ENCODE peak calls at places on chromosomes 13 and 19, in five cellular contexts. One of them, this sample, is unnamed.

GRCh38 chr13:47459512-47459911 is 541.6 kb downstream of the SUCLA2 start:
- DNase-seq in HCT116: no peak
- DNase-seq in fibroblast of lung: peak; percentile 75
- DNase-seq in CD8-positive, alpha-beta memory T cell: no peak
- DNase-seq in colonic mucosa: no peak
- DNase-seq in this sample: peak; percentile 26

GRCh38 chr19:38404858-38405257 is 2.0 kb downstream of the FAM98C start:
- DNase-seq in HCT116: no peak
- DNase-seq in fibroblast of lung: no peak
- DNase-seq in CD8-positive, alpha-beta memory T cell: no peak
- DNase-seq in colonic mucosa: no peak
- DNase-seq in this sample: no peak

GRCh38 chr19:6458695-6459355 is 767 bp downstream of the SLC25A23 start:
- DNase-seq in HCT116: no peak
- DNase-seq in fibroblast of lung: no peak
- DNase-seq in CD8-positive, alpha-beta memory T cell: no peak
- DNase-seq in colonic mucosa: peak; percentile 67
- DNase-seq in this sample: no peak

GRCh38 chr19:40322951-40323615 is 25.1 kb downstream of the C19orf47 start:
- DNase-seq in HCT116: no peak
- DNase-seq in fibroblast of lung: no peak
- DNase-seq in CD8-positive, alpha-beta memory T cell: no peak
- DNase-seq in colonic mucosa: no peak
- DNase-seq in this sample: no peak

GRCh38 chr13:50646070-50646469 is 197.4 kb downstream of the DLEU7 start:
- DNase-seq in HCT116: no peak
- DNase-seq in fibroblast of lung: no peak
- DNase-seq in CD8-positive, alpha-beta memory T cell: no peak
- DNase-seq in colonic mucosa: no peak
- DNase-seq in this sample: no peak

GRCh38 chr13:87344176-87344575 is 327.0 kb upstream of the SLITRK5 start:
- DNase-seq in HCT116: no peak
- DNase-seq in fibroblast of lung: no peak
- DNase-seq in CD8-positive, alpha-beta memory T cell: no peak
- DNase-seq in colonic mucosa: no peak
- DNase-seq in this sample: no peak

GRCh38 chr19:53158119-53158656 is 665 bp downstream of the ZNF347 start:
- DNase-seq in HCT116: no peak
- DNase-seq in fibroblast of lung: peak; percentile 28
- DNase-seq in CD8-positive, alpha-beta memory T cell: peak; percentile 15
- DNase-seq in colonic mucosa: peak; percentile 52
- DNase-seq in this sample: peak; percentile 48

GRCh38 chr19:48182434-48182833 is 12.0 kb downstream of the ZSWIM9 start:
- DNase-seq in HCT116: no peak
- DNase-seq in fibroblast of lung: no peak
- DNase-seq in CD8-positive, alpha-beta memory T cell: no peak
- DNase-seq in colonic mucosa: no peak
- DNase-seq in this sample: peak; percentile 20

GRCh38 chr19:38862321-38863059 is 12.7 kb upstream of the HNRNPL start:
- DNase-seq in HCT116: no peak
- DNase-seq in fibroblast of lung: peak; percentile 45
- DNase-seq in CD8-positive, alpha-beta memory T cell: no peak
- DNase-seq in colonic mucosa: peak; percentile 55
- DNase-seq in this sample: no peak

GRCh38 chr19:638901-639250 is 803 bp upstream of the FGF22 start:
- DNase-seq in HCT116: no peak
- DNase-seq in fibroblast of lung: no peak
- DNase-seq in CD8-positive, alpha-beta memory T cell: no peak
- DNase-seq in colonic mucosa: no peak
- DNase-seq in this sample: no peak

GRCh38 chr19:38488811-38489481 is 55.5 kb downstream of the RYR1 start:
- DNase-seq in HCT116: no peak
- DNase-seq in fibroblast of lung: no peak
- DNase-seq in CD8-positive, alpha-beta memory T cell: no peak
- DNase-seq in colonic mucosa: no peak
- DNase-seq in this sample: no peak

GRCh38 chr19:5593245-5593962 is 25.7 kb upstream of the TINCR start:
- DNase-seq in HCT116: no peak
- DNase-seq in fibroblast of lung: no peak
- DNase-seq in CD8-positive, alpha-beta memory T cell: no peak
- DNase-seq in colonic mucosa: no peak
- DNase-seq in this sample: no peak

GRCh38 chr13:107976628-107977027 is 238.7 kb downstream of the LIG4 start:
- DNase-seq in HCT116: no peak
- DNase-seq in fibroblast of lung: no peak
- DNase-seq in CD8-positive, alpha-beta memory T cell: no peak
- DNase-seq in colonic mucosa: no peak
- DNase-seq in this sample: no peak

GRCh38 chr19:873084-874019 is 13.9 kb downstream of the CFD start:
- DNase-seq in HCT116: peak; percentile 56
- DNase-seq in fibroblast of lung: peak; percentile 64
- DNase-seq in CD8-positive, alpha-beta memory T cell: peak; percentile 87
- DNase-seq in colonic mucosa: peak; percentile 74
- DNase-seq in this sample: peak; percentile 60

GRCh38 chr19:46890423-46891170 is 29.8 kb downstream of the ARHGAP35 start:
- DNase-seq in HCT116: no peak
- DNase-seq in fibroblast of lung: peak; percentile 87
- DNase-seq in CD8-positive, alpha-beta memory T cell: no peak
- DNase-seq in colonic mucosa: peak; percentile 45
- DNase-seq in this sample: no peak

GRCh38 chr19:47035127-47035494 is 13.3 kb downstream of the TMEM160 start:
- DNase-seq in HCT116: no peak
- DNase-seq in fibroblast of lung: no peak
- DNase-seq in CD8-positive, alpha-beta memory T cell: no peak
- DNase-seq in colonic mucosa: peak; percentile 45
- DNase-seq in this sample: no peak

GRCh38 chr19:19619121-19619848 is 798 bp upstream of the PBX4 start:
- DNase-seq in HCT116: no peak
- DNase-seq in fibroblast of lung: no peak
- DNase-seq in CD8-positive, alpha-beta memory T cell: no peak
- DNase-seq in colonic mucosa: no peak
- DNase-seq in this sample: no peak

GRCh38 chr13:99990045-99990977 is 8.7 kb downstream of the ZIC2 start:
- DNase-seq in HCT116: no peak
- DNase-seq in fibroblast of lung: no peak
- DNase-seq in CD8-positive, alpha-beta memory T cell: no peak
- DNase-seq in colonic mucosa: no peak
- DNase-seq in this sample: no peak

GRCh38 chr13:101343128-101343787 is 73.0 kb downstream of the NALCN start:
- DNase-seq in HCT116: no peak
- DNase-seq in fibroblast of lung: peak; percentile 6
- DNase-seq in CD8-positive, alpha-beta memory T cell: no peak
- DNase-seq in colonic mucosa: no peak
- DNase-seq in this sample: no peak

GRCh38 chr19:53915000-53915399 is 5.9 kb downstream of the CACNG7 start:
- DNase-seq in HCT116: no peak
- DNase-seq in fibroblast of lung: no peak
- DNase-seq in CD8-positive, alpha-beta memory T cell: no peak
- DNase-seq in colonic mucosa: no peak
- DNase-seq in this sample: peak; percentile 43

GRCh38 chr13:94305463-94305862 is 174.0 kb downstream of the DCT start:
- DNase-seq in HCT116: no peak
- DNase-seq in fibroblast of lung: peak; percentile 94
- DNase-seq in CD8-positive, alpha-beta memory T cell: no peak
- DNase-seq in colonic mucosa: no peak
- DNase-seq in this sample: no peak

GRCh38 chr13:113453962-113454361 is 674 bp upstream of the ADPRHL1 start:
- DNase-seq in HCT116: no peak
- DNase-seq in fibroblast of lung: peak; percentile 36
- DNase-seq in CD8-positive, alpha-beta memory T cell: no peak
- DNase-seq in colonic mucosa: no peak
- DNase-seq in this sample: no peak

GRCh38 chr19:11982526-11982925 is 17.7 kb downstream of the ZNF763 start:
- DNase-seq in HCT116: no peak
- DNase-seq in fibroblast of lung: no peak
- DNase-seq in CD8-positive, alpha-beta memory T cell: no peak
- DNase-seq in colonic mucosa: no peak
- DNase-seq in this sample: no peak

GRCh38 chr19:50365434-50366306 is at the start of gene NAPSA:
- DNase-seq in HCT116: no peak
- DNase-seq in fibroblast of lung: no peak
- DNase-seq in CD8-positive, alpha-beta memory T cell: no peak
- DNase-seq in colonic mucosa: no peak
- DNase-seq in this sample: no peak

GRCh38 chr19:45100797-45101196 is 7.8 kb downstream of the PPP1R37 start:
- DNase-seq in HCT116: no peak
- DNase-seq in fibroblast of lung: peak; percentile 33
- DNase-seq in CD8-positive, alpha-beta memory T cell: no peak
- DNase-seq in colonic mucosa: no peak
- DNase-seq in this sample: no peak
- H3K4me1 ChIP-seq in HCT116: peaks cover 25% of the 10 kb centered on the region
- H3K4me1 ChIP-seq in fibroblast of lung: peaks cover 42% of the 10 kb centered on the region
- H3K4me1 ChIP-seq in CD8-positive, alpha-beta memory T cell: peaks cover 64% of the 10 kb centered on the region
- H3K4me1 ChIP-seq in colonic mucosa: peaks cover 16% of the 10 kb centered on the region
- H3K4me1 ChIP-seq in this sample: peaks cover 75% of the 10 kb centered on the region

GRCh38 chr19:15563325-15563794 is 51.7 kb upstream of the CYP4F8 start:
- DNase-seq in HCT116: no peak
- DNase-seq in fibroblast of lung: no peak
- DNase-seq in CD8-positive, alpha-beta memory T cell: no peak
- DNase-seq in colonic mucosa: peak; percentile 67
- DNase-seq in this sample: peak; percentile 77
- H3K4me1 ChIP-seq in HCT116: peaks cover 25% of the 10 kb centered on the region
- H3K4me1 ChIP-seq in fibroblast of lung: no peaks in the 10 kb centered on the region
- H3K4me1 ChIP-seq in CD8-positive, alpha-beta memory T cell: no peaks in the 10 kb centered on the region
- H3K4me1 ChIP-seq in colonic mucosa: no peaks in the 10 kb centered on the region
- H3K4me1 ChIP-seq in this sample: peaks cover 8% of the 10 kb centered on the region

DNA sequence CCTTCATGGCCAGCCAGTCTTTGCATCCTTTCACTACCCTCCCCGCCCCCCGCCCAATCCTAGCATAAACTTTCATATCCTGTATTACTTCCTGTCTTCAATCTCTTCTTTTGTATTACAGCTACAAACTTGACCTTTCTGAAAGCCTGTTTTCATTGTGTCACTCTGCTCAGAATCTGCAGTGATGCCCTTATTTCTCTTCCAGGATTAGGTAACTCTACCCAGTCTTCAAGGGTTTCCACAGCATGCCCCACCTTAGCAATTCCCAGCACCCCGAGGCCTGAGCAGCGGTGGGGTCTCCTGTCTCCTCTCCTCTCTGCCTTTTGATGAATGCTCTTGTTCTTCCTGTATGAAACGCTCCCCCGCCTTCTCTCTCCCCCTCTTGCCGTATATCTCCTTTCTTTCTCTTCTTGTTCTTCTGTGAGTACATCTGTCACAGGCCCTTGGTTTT is 145.6 kb downstream of the SHISA2 start:
- DNase-seq in HCT116: no peak
- DNase-seq in fibroblast of lung: no peak
- DNase-seq in CD8-positive, alpha-beta memory T cell: no peak
- DNase-seq in colonic mucosa: no peak
- DNase-seq in this sample: no peak
- H3K4me1 ChIP-seq in HCT116: no peaks in the 10 kb centered on the region
- H3K4me1 ChIP-seq in fibroblast of lung: no peaks in the 10 kb centered on the region
- H3K4me1 ChIP-seq in CD8-positive, alpha-beta memory T cell: peaks cover 44% of the 10 kb centered on the region
- H3K4me1 ChIP-seq in colonic mucosa: no peaks in the 10 kb centered on the region
- H3K4me1 ChIP-seq in this sample: no peaks in the 10 kb centered on the region

DNA sequence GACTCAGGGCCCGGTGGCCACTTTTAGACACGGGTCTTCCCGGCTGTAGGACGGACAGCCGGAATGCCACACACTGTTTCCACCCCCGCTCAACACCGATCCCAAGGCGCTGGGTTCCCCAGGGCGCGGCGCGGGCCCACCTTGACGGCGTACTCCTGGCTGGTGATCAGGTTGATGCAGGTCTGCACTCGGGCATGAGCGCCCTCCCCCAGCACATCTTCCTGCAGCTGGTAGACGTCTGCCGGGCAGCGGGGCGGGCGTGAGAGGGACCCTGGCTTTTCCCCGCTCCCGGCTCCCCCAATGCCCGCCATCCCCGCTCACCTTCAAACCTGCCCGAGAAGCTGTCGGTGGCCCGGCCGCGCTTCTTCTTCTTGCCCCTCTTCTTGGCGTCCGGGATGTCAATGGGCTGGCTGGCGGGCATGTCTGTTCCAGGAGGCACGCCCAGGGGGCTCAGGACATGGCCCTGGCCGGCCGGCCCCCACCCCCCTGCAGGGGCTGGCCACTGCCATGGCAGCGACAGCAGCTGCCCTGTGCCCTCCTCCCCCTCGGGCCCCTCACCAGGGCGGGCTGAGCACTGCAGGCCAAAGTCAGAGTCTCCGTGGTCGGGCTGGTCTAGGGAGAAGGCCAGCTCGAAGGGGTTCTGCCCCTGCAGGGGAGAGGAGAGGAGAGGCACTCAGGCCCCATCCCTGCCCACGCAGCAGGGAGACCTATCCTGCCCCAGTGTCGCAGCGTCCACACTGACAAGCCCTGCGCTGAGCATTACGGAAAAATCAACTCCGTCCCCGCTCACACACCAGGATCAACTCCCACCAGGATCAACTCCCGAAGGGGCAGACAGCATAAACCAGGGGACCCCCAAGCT is 4.8 kb downstream of the MKNK2 start:
- DNase-seq in HCT116: no peak
- DNase-seq in fibroblast of lung: no peak
- DNase-seq in CD8-positive, alpha-beta memory T cell: no peak
- DNase-seq in colonic mucosa: no peak
- DNase-seq in this sample: no peak
- H3K4me1 ChIP-seq in HCT116: peaks cover 82% of the 10 kb centered on the region
- H3K4me1 ChIP-seq in fibroblast of lung: peaks cover 29% of the 10 kb centered on the region
- H3K4me1 ChIP-seq in CD8-positive, alpha-beta memory T cell: peaks cover 68% of the 10 kb centered on the region
- H3K4me1 ChIP-seq in colonic mucosa: peaks cover 39% of the 10 kb centered on the region
- H3K4me1 ChIP-seq in this sample: peaks cover 53% of the 10 kb centered on the region

DNA sequence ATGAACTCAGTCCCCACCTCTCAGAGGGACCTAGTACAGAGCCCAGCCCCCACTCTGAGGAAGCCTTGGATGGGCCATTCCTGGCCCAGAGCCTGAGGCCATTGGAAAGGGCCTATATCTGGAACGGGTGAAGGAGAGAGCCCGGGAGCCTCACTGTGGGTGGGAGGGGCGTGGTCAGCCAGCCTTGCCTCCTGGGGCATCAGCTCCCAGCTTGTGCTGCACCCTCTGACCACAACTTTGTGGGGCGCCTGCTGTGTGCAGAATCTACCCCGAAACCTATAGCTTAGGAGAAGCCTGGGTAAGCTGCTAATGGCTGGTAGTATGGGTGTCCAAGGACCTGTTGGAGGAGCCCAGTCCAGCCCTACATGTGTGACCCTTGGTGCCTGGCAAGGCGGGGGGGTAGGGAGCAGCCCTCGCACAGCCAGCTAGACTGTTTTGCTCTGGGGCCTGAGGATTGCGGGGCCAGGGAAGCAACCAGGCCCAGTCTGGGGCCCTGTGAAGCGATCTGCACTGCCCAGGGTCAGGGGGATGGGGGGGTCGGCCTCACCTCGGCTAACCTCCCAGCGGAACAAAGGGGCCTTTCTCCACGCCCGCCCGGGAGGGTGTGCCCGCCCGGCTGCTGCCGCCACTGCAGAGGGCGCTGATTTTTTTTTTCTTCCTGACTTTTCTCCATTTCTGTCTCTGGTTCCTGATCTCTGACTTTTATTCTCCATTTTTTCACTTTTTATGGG is 42.3 kb downstream of the LYL1 start:
- DNase-seq in HCT116: no peak
- DNase-seq in fibroblast of lung: peak; percentile 24
- DNase-seq in CD8-positive, alpha-beta memory T cell: no peak
- DNase-seq in colonic mucosa: peak; percentile 55
- DNase-seq in this sample: peak; percentile 72
- H3K4me1 ChIP-seq in HCT116: peaks cover 64% of the 10 kb centered on the region
- H3K4me1 ChIP-seq in fibroblast of lung: peaks cover 55% of the 10 kb centered on the region
- H3K4me1 ChIP-seq in CD8-positive, alpha-beta memory T cell: peaks cover 16% of the 10 kb centered on the region
- H3K4me1 ChIP-seq in colonic mucosa: peaks cover 22% of the 10 kb centered on the region
- H3K4me1 ChIP-seq in this sample: peaks cover 85% of the 10 kb centered on the region

GRCh38 chr19:17237747-17238706 is 7.7 kb downstream of the NR2F6 start:
- DNase-seq in HCT116: no peak
- DNase-seq in fibroblast of lung: no peak
- DNase-seq in CD8-positive, alpha-beta memory T cell: no peak
- DNase-seq in colonic mucosa: no peak
- DNase-seq in this sample: no peak
- H3K4me1 ChIP-seq in HCT116: peaks cover 37% of the 10 kb centered on the region
- H3K4me1 ChIP-seq in fibroblast of lung: peaks cover 9% of the 10 kb centered on the region
- H3K4me1 ChIP-seq in CD8-positive, alpha-beta memory T cell: peaks cover 15% of the 10 kb centered on the region
- H3K4me1 ChIP-seq in colonic mucosa: peaks cover 41% of the 10 kb centered on the region
- H3K4me1 ChIP-seq in this sample: peaks cover 35% of the 10 kb centered on the region